ENCODE peak calls at places on chromosomes 2 and 18, in seven cellular contexts. Z is WTC11, P is type B pancreatic cell, O is ecto neural progenitor cell, W is BJ, T is astrocyte of the spinal cord, K is amniotic stem cell. F is an unnamed sample.

GRCh38 chr2:133322909-133323308 is 245.4 kb downstream of the NCKAP5 start:
- DNase-seq in Z (no peak), P (no peak), O (no peak), W (no peak), T (no peak), K (no peak), F (no peak)

GRCh38 chr18:22813648-22814328 is 119.3 kb upstream of the RBBP8 start:
- DNase-seq in Z (no peak), P (no peak), O (no peak), W (no peak), T (peak), K (peak), F (no peak)

GRCh38 chr2:128017561-128017960 is 10.3 kb downstream of the SAP130 start:
- DNase-seq in Z (no peak), P (no peak), O (no peak), W (no peak), T (no peak), K (no peak), F (no peak)

GRCh38 chr2:242060212-242060835 is 190.8 kb downstream of the RTP5 start:
- DNase-seq in Z (no peak), P (no peak), O (no peak), W (no peak), T (peak), K (peak), F (no peak)

GRCh38 chr18:79625924-79626561 is 53.6 kb upstream of the CTDP1 start:
- DNase-seq in Z (no peak), P (no peak), O (no peak), W (no peak), T (no peak), K (no peak), F (no peak)

GRCh38 chr2:24265212-24265611 is 90.4 kb downstream of the FAM228A start:
- DNase-seq in Z (no peak), P (no peak), O (no peak), W (no peak), T (no peak), K (no peak), F (no peak)

GRCh38 chr2:220106065-220106464 is 478.6 kb downstream of the SLC4A3 start:
- DNase-seq in Z (no peak), P (no peak), O (no peak), W (no peak), T (no peak), K (no peak), F (no peak)

GRCh38 chr2:26605195-26605968 is 35.8 kb downstream of the CIB4 start:
- DNase-seq in Z (peak), P (peak), O (peak), W (no peak), T (peak), K (peak), F (no peak)

GRCh38 chr2:20400787-20401494 is 45.9 kb upstream of the RHOB start:
- DNase-seq in Z (no peak), P (peak), O (no peak), W (no peak), T (no peak), K (no peak), F (no peak)

GRCh38 chr2:236177604-236177966 is 9.4 kb upstream of the GBX2 start:
- DNase-seq in Z (peak), P (no peak), O (peak), W (no peak), T (no peak), K (no peak), F (no peak)

GRCh38 chr2:100561191-100561590 is 1.6 kb upstream of the PDCL3 start:
- DNase-seq in Z (no peak), P (no peak), O (no peak), W (no peak), T (no peak), K (no peak), F (no peak)

GRCh38 chr2:45432406-45432805 is 178.7 kb downstream of the SRBD1 start:
- DNase-seq in Z (no peak), P (no peak), O (no peak), W (no peak), T (no peak), K (no peak), F (no peak)

GRCh38 chr2:174280596-174280995 is 32.3 kb upstream of the OLA1 start:
- DNase-seq in Z (no peak), P (no peak), O (no peak), W (no peak), T (no peak), K (no peak), F (no peak)

GRCh38 chr2:17814601-17815000 is 1.7 kb upstream of the MSGN1 start:
- DNase-seq in Z (no peak), P (no peak), O (no peak), W (no peak), T (no peak), K (no peak), F (no peak)

GRCh38 chr18:14971461-14972185 is 223.7 kb downstream of the ANKRD30B start:
- DNase-seq in Z (no peak), P (no peak), O (no peak), W (no peak), T (peak), K (no peak), F (no peak)

GRCh38 chr2:215066138-215066537 is 72.3 kb downstream of the ABCA12 start:
- DNase-seq in Z (no peak), P (no peak), O (no peak), W (no peak), T (no peak), K (no peak), F (no peak)

GRCh38 chr2:201955231-201955630 is 78.4 kb upstream of the FZD7 start:
- DNase-seq in Z (no peak), P (no peak), O (no peak), W (no peak), T (no peak), K (no peak), F (no peak)

GRCh38 chr2:34408100-34408499 is 809.0 kb upstream of the FAM98A start:
- DNase-seq in Z (no peak), P (no peak), O (no peak), W (no peak), T (peak), K (no peak), F (no peak)

GRCh38 chr2:76268928-76269327 is 558.2 kb upstream of the GCFC2 start:
- DNase-seq in Z (no peak), P (no peak), O (no peak), W (no peak), T (no peak), K (no peak), F (no peak)

GRCh38 chr2:188765522-188765921 is 208.7 kb upstream of the COL3A1 start:
- DNase-seq in Z (peak), P (no peak), O (no peak), W (no peak), T (peak), K (peak), F (no peak)

GRCh38 chr18:39448942-39449341 is 1883.3 kb upstream of the CELF4 start:
- DNase-seq in Z (no peak), P (no peak), O (no peak), W (no peak), T (peak), K (no peak), F (no peak)

GRCh38 chr2:127700527-127701192 is 637 bp upstream of the SFT2D3 start:
- DNase-seq in Z (peak), P (no peak), O (peak), W (no peak), T (no peak), K (no peak), F (no peak)

GRCh38 chr2:138515084-138515483 is 13.5 kb downstream of the SPOPL start:
- DNase-seq in Z (no peak), P (no peak), O (no peak), W (no peak), T (no peak), K (no peak), F (no peak)

GRCh38 chr18:46353460-46353859 is 249.3 kb downstream of the HAUS1 start:
- DNase-seq in Z (no peak), P (no peak), O (no peak), W (no peak), T (no peak), K (no peak), F (no peak)